ENCODE peak calls at places on chromosomes 16 and 17, in five cellular contexts. One of them, this sample, is unnamed.

GRCh38 chr16:50309527-50310307 is 43.4 kb downstream of the ADCY7 start:
- DNase-seq in CD8-positive, alpha-beta T cell: peak
- DNase-seq in retina: no peak
- DNase-seq in non-pigmented ciliary epithelial cell: no peak
- DNase-seq in transverse colon: no peak
- DNase-seq in this sample: no peak

GRCh38 chr17:27414271-27414670 is 42.0 kb upstream of the KSR1 start:
- DNase-seq in CD8-positive, alpha-beta T cell: no peak
- DNase-seq in retina: no peak
- DNase-seq in non-pigmented ciliary epithelial cell: no peak
- DNase-seq in transverse colon: no peak
- DNase-seq in this sample: no peak

GRCh38 chr16:48109496-48109895 is 46.3 kb downstream of the ABCC12 start:
- DNase-seq in CD8-positive, alpha-beta T cell: no peak
- DNase-seq in retina: peak
- DNase-seq in non-pigmented ciliary epithelial cell: no peak
- DNase-seq in transverse colon: no peak
- DNase-seq in this sample: no peak

GRCh38 chr17:77208217-77208808 is 67.5 kb downstream of the SEC14L1 start:
- DNase-seq in CD8-positive, alpha-beta T cell: no peak
- DNase-seq in retina: no peak
- DNase-seq in non-pigmented ciliary epithelial cell: no peak
- DNase-seq in transverse colon: no peak
- DNase-seq in this sample: no peak

GRCh38 chr16:85275533-85276249 is 163.4 kb upstream of the CIBAR2 start:
- DNase-seq in CD8-positive, alpha-beta T cell: peak
- DNase-seq in retina: peak
- DNase-seq in non-pigmented ciliary epithelial cell: no peak
- DNase-seq in transverse colon: peak
- DNase-seq in this sample: peak

GRCh38 chr17:80023261-80024205 is 12.1 kb downstream of the TBC1D16 start:
- DNase-seq in CD8-positive, alpha-beta T cell: no peak
- DNase-seq in retina: peak
- DNase-seq in non-pigmented ciliary epithelial cell: no peak
- DNase-seq in transverse colon: peak
- DNase-seq in this sample: no peak

GRCh38 chr16:55377840-55378239 is 53.8 kb downstream of the IRX6 start:
- DNase-seq in CD8-positive, alpha-beta T cell: no peak
- DNase-seq in retina: no peak
- DNase-seq in non-pigmented ciliary epithelial cell: no peak
- DNase-seq in transverse colon: no peak
- DNase-seq in this sample: no peak

GRCh38 chr17:41825175-41825845 is 10.7 kb downstream of the NT5C3B start:
- DNase-seq in CD8-positive, alpha-beta T cell: no peak
- DNase-seq in retina: no peak
- DNase-seq in non-pigmented ciliary epithelial cell: no peak
- DNase-seq in transverse colon: no peak
- DNase-seq in this sample: no peak

GRCh38 chr16:66742409-66742808 is 9.0 kb downstream of the DYNC1LI2 start:
- DNase-seq in CD8-positive, alpha-beta T cell: no peak
- DNase-seq in retina: no peak
- DNase-seq in non-pigmented ciliary epithelial cell: no peak
- DNase-seq in transverse colon: no peak
- DNase-seq in this sample: no peak

GRCh38 chr17:74892013-74892841 is 1.2 kb downstream of the FADS6 start:
- DNase-seq in CD8-positive, alpha-beta T cell: no peak
- DNase-seq in retina: no peak
- DNase-seq in non-pigmented ciliary epithelial cell: no peak
- DNase-seq in transverse colon: no peak
- DNase-seq in this sample: no peak